ENCODE peak calls at places on chromosome 2, in seven cellular contexts. One of them, this sample, is unnamed.

GRCh38 chr2:167863377-167863776 is 384.0 kb downstream of the STK39 start:
- DNase-seq in AG09309: no peak
- DNase-seq in DMS153: no peak
- DNase-seq in stimulated activated CD4-positive, alpha-beta T cell treated with anti-CD3 and anti-CD28 coated beads, Interleukin-1b, Interleukin-23, amount 100 ng/mL, for 1 hour: no peak
- DNase-seq in foreskin melanocyte: no peak
- DNase-seq in adrenal gland: no peak
- DNase-seq in A549: no peak
- DNase-seq in this sample: no peak

GRCh38 chr2:84175340-84175739 is 283.7 kb downstream of the SUCLG1 start:
- DNase-seq in AG09309: no peak
- DNase-seq in DMS153: no peak
- DNase-seq in stimulated activated CD4-positive, alpha-beta T cell treated with anti-CD3 and anti-CD28 coated beads, Interleukin-1b, Interleukin-23, amount 100 ng/mL, for 1 hour: no peak
- DNase-seq in foreskin melanocyte: no peak
- DNase-seq in adrenal gland: no peak
- DNase-seq in A549: no peak
- DNase-seq in this sample: no peak

GRCh38 chr2:197498937-197499593 is 575 bp downstream of the HSPD1 start:
- DNase-seq in AG09309: no peak
- DNase-seq in DMS153: peak; percentile 35
- DNase-seq in stimulated activated CD4-positive, alpha-beta T cell treated with anti-CD3 and anti-CD28 coated beads, Interleukin-1b, Interleukin-23, amount 100 ng/mL, for 1 hour: no peak
- DNase-seq in foreskin melanocyte: peak; percentile 49
- DNase-seq in adrenal gland: peak; percentile 74
- DNase-seq in A549: no peak
- DNase-seq in this sample: no peak

GRCh38 chr2:7681852-7682461 is 764.7 kb downstream of the RNF144A start:
- DNase-seq in AG09309: no peak
- DNase-seq in DMS153: no peak
- DNase-seq in stimulated activated CD4-positive, alpha-beta T cell treated with anti-CD3 and anti-CD28 coated beads, Interleukin-1b, Interleukin-23, amount 100 ng/mL, for 1 hour: no peak
- DNase-seq in foreskin melanocyte: no peak
- DNase-seq in adrenal gland: no peak
- DNase-seq in A549: no peak
- DNase-seq in this sample: no peak

GRCh38 chr2:158142568-158143332 is 41.1 kb downstream of the UPP2 start:
- DNase-seq in AG09309: no peak
- DNase-seq in DMS153: no peak
- DNase-seq in stimulated activated CD4-positive, alpha-beta T cell treated with anti-CD3 and anti-CD28 coated beads, Interleukin-1b, Interleukin-23, amount 100 ng/mL, for 1 hour: no peak
- DNase-seq in foreskin melanocyte: no peak
- DNase-seq in adrenal gland: peak; percentile 19
- DNase-seq in A549: no peak
- DNase-seq in this sample: no peak

GRCh38 chr2:164560181-164560792 is 61.0 kb downstream of the GRB14 start:
- DNase-seq in AG09309: peak; percentile 11
- DNase-seq in DMS153: no peak
- DNase-seq in stimulated activated CD4-positive, alpha-beta T cell treated with anti-CD3 and anti-CD28 coated beads, Interleukin-1b, Interleukin-23, amount 100 ng/mL, for 1 hour: no peak
- DNase-seq in foreskin melanocyte: no peak
- DNase-seq in adrenal gland: no peak
- DNase-seq in A549: no peak
- DNase-seq in this sample: no peak

GRCh38 chr2:28380185-28380584 is 12.5 kb upstream of the FOSL2 start:
- DNase-seq in AG09309: no peak
- DNase-seq in DMS153: no peak
- DNase-seq in stimulated activated CD4-positive, alpha-beta T cell treated with anti-CD3 and anti-CD28 coated beads, Interleukin-1b, Interleukin-23, amount 100 ng/mL, for 1 hour: no peak
- DNase-seq in foreskin melanocyte: no peak
- DNase-seq in adrenal gland: no peak
- DNase-seq in A549: no peak
- DNase-seq in this sample: no peak

GRCh38 chr2:189350515-189351209 is 90.6 kb upstream of the WDR75 start:
- DNase-seq in AG09309: peak; percentile 92
- DNase-seq in DMS153: no peak
- DNase-seq in stimulated activated CD4-positive, alpha-beta T cell treated with anti-CD3 and anti-CD28 coated beads, Interleukin-1b, Interleukin-23, amount 100 ng/mL, for 1 hour: no peak
- DNase-seq in foreskin melanocyte: peak; percentile 29
- DNase-seq in adrenal gland: no peak
- DNase-seq in A549: no peak
- DNase-seq in this sample: peak; percentile 77

GRCh38 chr2:183063083-183063482 is 15.5 kb upstream of the DUSP19 start:
- DNase-seq in AG09309: peak; percentile 34
- DNase-seq in DMS153: no peak
- DNase-seq in stimulated activated CD4-positive, alpha-beta T cell treated with anti-CD3 and anti-CD28 coated beads, Interleukin-1b, Interleukin-23, amount 100 ng/mL, for 1 hour: no peak
- DNase-seq in foreskin melanocyte: peak; percentile 52
- DNase-seq in adrenal gland: no peak
- DNase-seq in A549: peak; percentile 31
- DNase-seq in this sample: no peak

GRCh38 chr2:150981826-150982225 is 279.8 kb downstream of the RBM43 start:
- DNase-seq in AG09309: no peak
- DNase-seq in DMS153: no peak
- DNase-seq in stimulated activated CD4-positive, alpha-beta T cell treated with anti-CD3 and anti-CD28 coated beads, Interleukin-1b, Interleukin-23, amount 100 ng/mL, for 1 hour: no peak
- DNase-seq in foreskin melanocyte: no peak
- DNase-seq in adrenal gland: no peak
- DNase-seq in A549: no peak
- DNase-seq in this sample: no peak

GRCh38 chr2:174654429-174654941 is 56.9 kb upstream of the WIPF1 start:
- DNase-seq in AG09309: no peak
- DNase-seq in DMS153: no peak
- DNase-seq in stimulated activated CD4-positive, alpha-beta T cell treated with anti-CD3 and anti-CD28 coated beads, Interleukin-1b, Interleukin-23, amount 100 ng/mL, for 1 hour: no peak
- DNase-seq in foreskin melanocyte: no peak
- DNase-seq in adrenal gland: no peak
- DNase-seq in A549: no peak
- DNase-seq in this sample: no peak

GRCh38 chr2:222655406-222655747 is 515 bp downstream of the FARSB start:
- DNase-seq in AG09309: no peak
- DNase-seq in DMS153: no peak
- DNase-seq in stimulated activated CD4-positive, alpha-beta T cell treated with anti-CD3 and anti-CD28 coated beads, Interleukin-1b, Interleukin-23, amount 100 ng/mL, for 1 hour: no peak
- DNase-seq in foreskin melanocyte: no peak
- DNase-seq in adrenal gland: no peak
- DNase-seq in A549: no peak
- DNase-seq in this sample: no peak

GRCh38 chr2:165357758-165358157 is 111.7 kb upstream of the CSRNP3 start:
- DNase-seq in AG09309: peak; percentile 18
- DNase-seq in DMS153: no peak
- DNase-seq in stimulated activated CD4-positive, alpha-beta T cell treated with anti-CD3 and anti-CD28 coated beads, Interleukin-1b, Interleukin-23, amount 100 ng/mL, for 1 hour: no peak
- DNase-seq in foreskin melanocyte: no peak
- DNase-seq in adrenal gland: no peak
- DNase-seq in A549: no peak
- DNase-seq in this sample: peak; percentile 36

GRCh38 chr2:188485496-188485895 is 193.8 kb downstream of the GULP1 start:
- DNase-seq in AG09309: no peak
- DNase-seq in DMS153: no peak
- DNase-seq in stimulated activated CD4-positive, alpha-beta T cell treated with anti-CD3 and anti-CD28 coated beads, Interleukin-1b, Interleukin-23, amount 100 ng/mL, for 1 hour: no peak
- DNase-seq in foreskin melanocyte: no peak
- DNase-seq in adrenal gland: no peak
- DNase-seq in A549: no peak
- DNase-seq in this sample: no peak

GRCh38 chr2:132384491-132385186 is 32.0 kb upstream of the GPR39 start:
- DNase-seq in AG09309: no peak
- DNase-seq in DMS153: no peak
- DNase-seq in stimulated activated CD4-positive, alpha-beta T cell treated with anti-CD3 and anti-CD28 coated beads, Interleukin-1b, Interleukin-23, amount 100 ng/mL, for 1 hour: no peak
- DNase-seq in foreskin melanocyte: no peak
- DNase-seq in adrenal gland: no peak
- DNase-seq in A549: no peak
- DNase-seq in this sample: no peak

GRCh38 chr2:133459590-133459989 is 108.7 kb downstream of the NCKAP5 start:
- DNase-seq in AG09309: no peak
- DNase-seq in DMS153: peak; percentile 14
- DNase-seq in stimulated activated CD4-positive, alpha-beta T cell treated with anti-CD3 and anti-CD28 coated beads, Interleukin-1b, Interleukin-23, amount 100 ng/mL, for 1 hour: no peak
- DNase-seq in foreskin melanocyte: no peak
- DNase-seq in adrenal gland: no peak
- DNase-seq in A549: no peak
- DNase-seq in this sample: no peak

GRCh38 chr2:67256892-67257291 is 140.2 kb upstream of the ETAA1 start:
- DNase-seq in AG09309: peak; percentile 21
- DNase-seq in DMS153: no peak
- DNase-seq in stimulated activated CD4-positive, alpha-beta T cell treated with anti-CD3 and anti-CD28 coated beads, Interleukin-1b, Interleukin-23, amount 100 ng/mL, for 1 hour: no peak
- DNase-seq in foreskin melanocyte: no peak
- DNase-seq in adrenal gland: no peak
- DNase-seq in A549: no peak
- DNase-seq in this sample: peak; percentile 91

GRCh38 chr2:10884530-10885478 is 26.9 kb upstream of the KCNF1 start:
- DNase-seq in AG09309: no peak
- DNase-seq in DMS153: no peak
- DNase-seq in stimulated activated CD4-positive, alpha-beta T cell treated with anti-CD3 and anti-CD28 coated beads, Interleukin-1b, Interleukin-23, amount 100 ng/mL, for 1 hour: no peak
- DNase-seq in foreskin melanocyte: no peak
- DNase-seq in adrenal gland: no peak
- DNase-seq in A549: no peak
- DNase-seq in this sample: no peak

GRCh38 chr2:23381084-23381483 is 3.9 kb upstream of the KLHL29 start:
- DNase-seq in AG09309: no peak
- DNase-seq in DMS153: peak; percentile 90
- DNase-seq in stimulated activated CD4-positive, alpha-beta T cell treated with anti-CD3 and anti-CD28 coated beads, Interleukin-1b, Interleukin-23, amount 100 ng/mL, for 1 hour: no peak
- DNase-seq in foreskin melanocyte: no peak
- DNase-seq in adrenal gland: peak; percentile 70
- DNase-seq in A549: peak; percentile 49
- DNase-seq in this sample: no peak

GRCh38 chr2:42796427-42797248 is 4.3 kb upstream of the HAAO start:
- DNase-seq in AG09309: no peak
- DNase-seq in DMS153: no peak
- DNase-seq in stimulated activated CD4-positive, alpha-beta T cell treated with anti-CD3 and anti-CD28 coated beads, Interleukin-1b, Interleukin-23, amount 100 ng/mL, for 1 hour: no peak
- DNase-seq in foreskin melanocyte: peak; percentile 78
- DNase-seq in adrenal gland: no peak
- DNase-seq in A549: no peak
- DNase-seq in this sample: no peak

GRCh38 chr2:60966465-60967405 is 50.8 kb upstream of the PEX13 start:
- DNase-seq in AG09309: no peak
- DNase-seq in DMS153: no peak
- DNase-seq in stimulated activated CD4-positive, alpha-beta T cell treated with anti-CD3 and anti-CD28 coated beads, Interleukin-1b, Interleukin-23, amount 100 ng/mL, for 1 hour: no peak
- DNase-seq in foreskin melanocyte: no peak
- DNase-seq in adrenal gland: no peak
- DNase-seq in A549: no peak
- DNase-seq in this sample: no peak

GRCh38 chr2:24485191-24485590 is 5.9 kb upstream of the NCOA1 start:
- DNase-seq in AG09309: no peak
- DNase-seq in DMS153: no peak
- DNase-seq in stimulated activated CD4-positive, alpha-beta T cell treated with anti-CD3 and anti-CD28 coated beads, Interleukin-1b, Interleukin-23, amount 100 ng/mL, for 1 hour: no peak
- DNase-seq in foreskin melanocyte: no peak
- DNase-seq in adrenal gland: no peak
- DNase-seq in A549: no peak
- DNase-seq in this sample: no peak

GRCh38 chr2:237264480-237265219 is 149.3 kb downstream of the COL6A3 start:
- DNase-seq in AG09309: peak; percentile 90
- DNase-seq in DMS153: no peak
- DNase-seq in stimulated activated CD4-positive, alpha-beta T cell treated with anti-CD3 and anti-CD28 coated beads, Interleukin-1b, Interleukin-23, amount 100 ng/mL, for 1 hour: no peak
- DNase-seq in foreskin melanocyte: no peak
- DNase-seq in adrenal gland: no peak
- DNase-seq in A549: no peak
- DNase-seq in this sample: no peak

GRCh38 chr2:168086805-168087204 is 160.6 kb downstream of the STK39 start:
- DNase-seq in AG09309: no peak
- DNase-seq in DMS153: no peak
- DNase-seq in stimulated activated CD4-positive, alpha-beta T cell treated with anti-CD3 and anti-CD28 coated beads, Interleukin-1b, Interleukin-23, amount 100 ng/mL, for 1 hour: no peak
- DNase-seq in foreskin melanocyte: no peak
- DNase-seq in adrenal gland: no peak
- DNase-seq in A549: no peak
- DNase-seq in this sample: no peak

GRCh38 chr2:218270721-218271486 is 585 bp downstream of the PNKD start:
- DNase-seq in AG09309: no peak
- DNase-seq in DMS153: no peak
- DNase-seq in stimulated activated CD4-positive, alpha-beta T cell treated with anti-CD3 and anti-CD28 coated beads, Interleukin-1b, Interleukin-23, amount 100 ng/mL, for 1 hour: no peak
- DNase-seq in foreskin melanocyte: no peak
- DNase-seq in adrenal gland: peak; percentile 57
- DNase-seq in A549: no peak
- DNase-seq in this sample: no peak

GRCh38 chr2:40273623-40274236 is 178.2 kb downstream of the SLC8A1 start:
- DNase-seq in AG09309: no peak
- DNase-seq in DMS153: no peak
- DNase-seq in stimulated activated CD4-positive, alpha-beta T cell treated with anti-CD3 and anti-CD28 coated beads, Interleukin-1b, Interleukin-23, amount 100 ng/mL, for 1 hour: no peak
- DNase-seq in foreskin melanocyte: no peak
- DNase-seq in adrenal gland: peak; percentile 23
- DNase-seq in A549: no peak
- DNase-seq in this sample: no peak

GRCh38 chr2:172095905-172096660 is 6.6 kb downstream of the DLX2 start:
- DNase-seq in AG09309: no peak
- DNase-seq in DMS153: no peak
- DNase-seq in stimulated activated CD4-positive, alpha-beta T cell treated with anti-CD3 and anti-CD28 coated beads, Interleukin-1b, Interleukin-23, amount 100 ng/mL, for 1 hour: no peak
- DNase-seq in foreskin melanocyte: no peak
- DNase-seq in adrenal gland: no peak
- DNase-seq in A549: no peak
- DNase-seq in this sample: no peak

GRCh38 chr2:75276093-75277055 is 77.1 kb upstream of the TACR1 start:
- DNase-seq in AG09309: peak; percentile 18
- DNase-seq in DMS153: no peak
- DNase-seq in stimulated activated CD4-positive, alpha-beta T cell treated with anti-CD3 and anti-CD28 coated beads, Interleukin-1b, Interleukin-23, amount 100 ng/mL, for 1 hour: no peak
- DNase-seq in foreskin melanocyte: no peak
- DNase-seq in adrenal gland: no peak
- DNase-seq in A549: peak; percentile 40
- DNase-seq in this sample: no peak

GRCh38 chr2:67840460-67841068 is 222.2 kb downstream of the C1D start:
- DNase-seq in AG09309: peak; percentile 48
- DNase-seq in DMS153: peak; percentile 85
- DNase-seq in stimulated activated CD4-positive, alpha-beta T cell treated with anti-CD3 and anti-CD28 coated beads, Interleukin-1b, Interleukin-23, amount 100 ng/mL, for 1 hour: no peak
- DNase-seq in foreskin melanocyte: no peak
- DNase-seq in adrenal gland: peak; percentile 72
- DNase-seq in A549: peak; percentile 46
- DNase-seq in this sample: no peak

GRCh38 chr2:216742411-216742810 is 47.1 kb upstream of the IGFBP5 start:
- DNase-seq in AG09309: no peak
- DNase-seq in DMS153: no peak
- DNase-seq in stimulated activated CD4-positive, alpha-beta T cell treated with anti-CD3 and anti-CD28 coated beads, Interleukin-1b, Interleukin-23, amount 100 ng/mL, for 1 hour: no peak
- DNase-seq in foreskin melanocyte: no peak
- DNase-seq in adrenal gland: peak; percentile 53
- DNase-seq in A549: no peak
- DNase-seq in this sample: no peak

GRCh38 chr2:11292464-11293255 is 51.8 kb downstream of the ROCK2 start:
- DNase-seq in AG09309: peak; percentile 78
- DNase-seq in DMS153: no peak
- DNase-seq in stimulated activated CD4-positive, alpha-beta T cell treated with anti-CD3 and anti-CD28 coated beads, Interleukin-1b, Interleukin-23, amount 100 ng/mL, for 1 hour: no peak
- DNase-seq in foreskin melanocyte: no peak
- DNase-seq in adrenal gland: no peak
- DNase-seq in A549: no peak
- DNase-seq in this sample: no peak

GRCh38 chr2:50922506-50922905 is 109.4 kb downstream of the NRXN1 start:
- DNase-seq in AG09309: no peak
- DNase-seq in DMS153: no peak
- DNase-seq in stimulated activated CD4-positive, alpha-beta T cell treated with anti-CD3 and anti-CD28 coated beads, Interleukin-1b, Interleukin-23, amount 100 ng/mL, for 1 hour: no peak
- DNase-seq in foreskin melanocyte: no peak
- DNase-seq in adrenal gland: no peak
- DNase-seq in A549: no peak
- DNase-seq in this sample: no peak